ENCODE peak calls at places on chromosomes 4 and X, in six cellular contexts. M is right lobe of liver; T is Panc1; X is upper lobe of right lung; B is effector memory CD4-positive, alpha-beta T cell; F is fibroblast of lung. J is an unnamed sample. For H3K4me1 and H3K36me3, the result is how much of the 10 kb centered on the place peaks cover.

GRCh38 chrX:71996138-71996537 is 85.5 kb downstream of the NHSL2 start:
- DNase-seq in M (no peak), T (no peak), X (no peak), B (no peak), F (no peak), J (peak)

GRCh38 chr4:120922390-120923200 is at the start of gene PRDM5:
- DNase-seq in M (peak), T (no peak), X (peak), B (no peak), F (peak), J (peak)

GRCh38 chr4:40856836-40857362 is 107.1 kb downstream of the NSUN7 start:
- DNase-seq in M (no peak), T (no peak), X (peak), B (no peak), F (peak), J (no peak)

GRCh38 chrX:153862369-153863250 is 23.4 kb downstream of the L1CAM start:
- DNase-seq in M (no peak), T (no peak), X (no peak), B (no peak), F (no peak), J (no peak)

GRCh38 chrX:21266949-21267348 is 107.3 kb upstream of the CNKSR2 start:
- DNase-seq in M (no peak), T (no peak), X (no peak), B (no peak), F (no peak), J (no peak)

GRCh38 chrX:130529531-130529930 is 127.7 kb downstream of the RBMX2 start:
- DNase-seq in M (no peak), T (no peak), X (no peak), B (no peak), F (no peak), J (no peak)

GRCh38 chr4:89134775-89135319 is 23.5 kb downstream of the TIGD2 start:
- DNase-seq in M (no peak), T (no peak), X (no peak), B (no peak), F (peak), J (no peak)

GRCh38 chr4:151700566-151701316 is 60.1 kb downstream of the GATB start:
- DNase-seq in M (no peak), T (no peak), X (no peak), B (no peak), F (no peak), J (no peak)

GRCh38 chr4:104848597-104849225 is 298.0 kb upstream of the TET2 start:
- DNase-seq in M (no peak), T (no peak), X (no peak), B (no peak), F (no peak), J (no peak)

GRCh38 chrX:124719060-124719459 is 372.7 kb downstream of the SH2D1A start:
- DNase-seq in M (no peak), T (no peak), X (no peak), B (no peak), F (no peak), J (peak)

GRCh38 chr4:33400504-33400903 is 2680.3 kb downstream of the PCDH7 start:
- DNase-seq in M (no peak), T (no peak), X (no peak), B (no peak), F (no peak), J (no peak)

GRCh38 chr4:95432466-95432865 is 116.3 kb downstream of the UNC5C start:
- DNase-seq in M (no peak), T (no peak), X (no peak), B (no peak), F (no peak), J (no peak)

DNA sequence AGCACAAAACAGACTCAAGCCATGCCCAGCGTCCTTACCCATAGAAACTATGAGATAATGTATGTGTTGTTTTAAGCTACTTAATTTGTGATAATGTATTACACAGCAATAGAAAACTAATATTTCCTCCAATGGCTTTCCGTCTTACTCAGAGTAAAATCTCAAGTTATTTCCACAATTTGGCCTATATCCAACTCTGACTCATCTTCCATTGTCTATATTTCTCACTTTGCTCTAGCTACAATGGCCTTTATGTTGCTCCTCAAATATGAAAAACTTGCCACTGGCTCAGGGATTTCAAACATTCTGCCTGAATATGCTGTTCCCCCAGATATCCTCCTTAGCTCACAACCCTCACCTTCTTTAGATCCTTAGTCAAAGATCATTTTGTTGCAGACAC is 31.6 kb downstream of the IQCM start:
- DNase-seq in M (no peak), T (no peak), X (no peak), B (no peak), F (peak), J (peak)
- H3K27ac ChIP-seq in M (no peak), T (no peak), X (no peak), B (no peak), F (no peak), J (no peak)

DNA sequence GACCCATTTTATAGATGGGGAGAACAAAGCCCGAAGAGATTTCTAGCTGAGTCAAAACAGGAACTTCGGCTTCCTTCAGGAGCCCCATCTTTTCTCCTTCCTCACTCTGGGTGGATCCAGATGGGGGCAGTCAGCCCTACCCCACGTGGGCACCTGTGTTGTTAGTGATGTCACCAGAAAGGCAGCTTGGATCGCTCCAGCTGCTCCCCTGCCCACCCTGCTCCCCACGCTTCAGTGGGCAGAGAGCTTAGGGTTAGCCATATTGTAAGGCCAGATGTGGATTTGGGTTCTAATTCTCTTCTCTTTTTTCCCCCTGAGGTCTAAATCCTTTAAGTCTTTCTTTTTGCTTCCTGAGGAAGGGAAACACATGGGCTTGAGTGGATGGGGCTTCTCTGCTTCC is 132.3 kb upstream of the PJA1 start:
- DNase-seq in M (no peak), T (no peak), X (no peak), B (no peak), F (no peak), J (peak)
- H3K4me1 ChIP-seq in M (under half), T (under half), X (under half), B (under half), F (under half), J (under half)

GRCh38 chr4:87399148-87399547 is 8.2 kb upstream of the HSD17B11 start:
- DNase-seq in M (no peak), T (no peak), X (no peak), B (no peak), F (no peak), J (peak)

GRCh38 chr4:87405421-87405820 is 14.4 kb upstream of the HSD17B11 start:
- DNase-seq in M (no peak), T (no peak), X (no peak), B (no peak), F (no peak), J (no peak)

DNA sequence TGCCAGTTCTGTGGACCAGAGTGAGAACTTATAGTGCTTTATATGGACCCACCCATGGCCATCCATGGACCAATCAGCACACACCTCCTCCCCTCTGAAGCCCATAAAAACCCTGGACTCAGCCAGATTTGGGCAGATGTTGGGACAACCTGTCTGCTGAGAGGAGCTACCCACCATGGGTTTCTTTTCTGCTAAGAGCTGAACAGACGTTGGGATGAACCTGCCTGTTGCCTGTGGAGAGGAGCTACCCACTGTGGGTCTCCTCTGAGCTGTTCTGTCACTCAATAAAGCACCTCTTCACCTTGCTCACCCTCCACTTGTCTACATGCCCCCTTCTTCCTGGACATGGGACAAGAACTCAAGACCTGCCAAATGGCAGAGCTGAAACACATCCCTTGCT is 9.0 kb upstream of the HSD17B11 start:
- DNase-seq in M (no peak), T (no peak), X (no peak), B (no peak), F (no peak), J (no peak)
- H3K36me3 ChIP-seq in M (under half), T (under half), X (under half), B (under half), F (under half), J (under half)

DNA sequence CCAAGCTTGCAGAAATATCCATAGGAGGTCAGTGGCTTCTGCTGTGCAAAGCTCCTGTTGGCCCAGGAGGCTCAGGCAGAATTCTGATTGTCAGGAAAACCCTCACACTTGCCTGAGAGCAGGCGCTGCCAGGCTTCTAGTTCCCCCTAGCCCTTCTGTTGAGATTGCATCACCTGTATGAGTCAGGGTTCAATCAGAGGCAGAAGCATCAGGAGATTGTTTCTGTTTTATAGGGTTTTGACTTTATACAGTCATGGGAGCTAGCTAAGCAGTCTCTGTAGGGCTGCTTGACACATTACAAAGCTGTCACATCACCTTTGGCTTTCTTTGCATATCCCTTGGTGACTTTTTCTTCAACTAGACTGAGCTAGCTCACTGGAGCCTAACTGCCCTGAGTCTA is 27.8 kb downstream of the DIPK2B start:
- DNase-seq in M (no peak), T (peak), X (no peak), B (no peak), F (peak), J (no peak)
- H3K27ac ChIP-seq in M (no peak), T (no peak), X (no peak), B (no peak), F (no peak), J (no peak)

DNA sequence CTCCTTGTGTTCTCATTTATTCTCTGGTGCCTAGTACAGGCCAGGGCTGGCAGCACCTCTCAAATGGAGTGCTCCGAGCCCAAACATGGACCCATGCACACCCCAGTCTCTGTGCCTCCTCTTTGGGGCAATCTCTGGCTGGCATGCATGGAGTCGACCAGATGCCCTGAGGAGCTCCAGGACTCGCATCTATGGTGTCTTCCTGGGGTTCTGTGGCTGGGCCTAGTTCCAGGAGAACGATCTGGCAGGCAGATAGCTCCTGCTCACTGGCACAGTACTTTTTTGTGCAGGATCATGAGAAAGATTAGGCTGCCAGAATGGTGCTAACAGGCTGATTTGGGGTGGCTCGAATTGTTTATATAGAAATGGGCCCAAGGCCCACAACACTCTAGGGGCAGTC is 72.0 kb upstream of the PJA1 start:
- DNase-seq in M (no peak), T (no peak), X (no peak), B (no peak), F (no peak), J (no peak)
- H3K4me1 ChIP-seq in M (under half), T (under half), X (under half), B (under half), F (under half), J (under half)